ENCODE peak calls at places on chromosomes 12 and 14, in seven cellular contexts. C is brain microvascular endothelial cell, M is left ventricle myocardium inferior, Y is transverse colon, J is HFF-Myc, G is breast epithelium, B is AG10803. T is an unnamed sample.

GRCh38 chr14:69535230-69535848 is 39.3 kb downstream of the CCDC177 start:
- DNase-seq in C (peak), M (no peak), Y (peak), J (peak), G (no peak), B (peak), T (peak)

GRCh38 chr12:34288963-34289345 is 266.7 kb downstream of the ALG10 start:
- DNase-seq in C (no peak), M (no peak), Y (peak), J (no peak), G (no peak), B (no peak), T (no peak)

GRCh38 chr12:41564816-41565215 is 376.7 kb downstream of the PDZRN4 start:
- DNase-seq in C (no peak), M (no peak), Y (no peak), J (no peak), G (no peak), B (no peak), T (no peak)

GRCh38 chr14:43141636-43142191 is 1365.4 kb downstream of the FSCB start:
- DNase-seq in C (no peak), M (no peak), Y (no peak), J (no peak), G (no peak), B (no peak), T (no peak)

GRCh38 chr12:105922670-105923102 is 216.1 kb downstream of the NUAK1 start:
- DNase-seq in C (peak), M (no peak), Y (no peak), J (no peak), G (no peak), B (peak), T (no peak)

GRCh38 chr12:131222271-131223139 is 268.8 kb downstream of the ADGRD1 start:
- DNase-seq in C (no peak), M (no peak), Y (no peak), J (no peak), G (no peak), B (no peak), T (peak)

GRCh38 chr12:115508990-115509389 is 768.5 kb downstream of the MED13L start:
- DNase-seq in C (no peak), M (no peak), Y (no peak), J (no peak), G (no peak), B (no peak), T (no peak)

GRCh38 chr12:55626154-55626553 is 10.5 kb upstream of the OR10P1 start:
- DNase-seq in C (no peak), M (peak), Y (no peak), J (no peak), G (no peak), B (no peak), T (no peak)

GRCh38 chr14:45253754-45254300 is 825 bp upstream of the MIS18BP1 start:
- DNase-seq in C (peak), M (peak), Y (peak), J (no peak), G (no peak), B (peak), T (no peak)

GRCh38 chr14:72822946-72823611 is 70.8 kb downstream of the DPF3 start:
- DNase-seq in C (no peak), M (peak), Y (no peak), J (no peak), G (no peak), B (peak), T (no peak)

GRCh38 chr12:12024958-12025682 is 45.6 kb upstream of the BCL2L14 start:
- DNase-seq in C (no peak), M (no peak), Y (peak), J (no peak), G (peak), B (no peak), T (no peak)

GRCh38 chr14:35374273-35374681 is 30.3 kb downstream of the NFKBIA start:
- DNase-seq in C (peak), M (no peak), Y (peak), J (no peak), G (no peak), B (peak), T (no peak)

GRCh38 chr12:64992641-64993040 is 128.5 kb downstream of the WIF1 start:
- DNase-seq in C (no peak), M (no peak), Y (no peak), J (no peak), G (no peak), B (no peak), T (no peak)

GRCh38 chr12:47763481-47764344 is 5.0 kb upstream of the RAPGEF3 start:
- DNase-seq in C (no peak), M (no peak), Y (no peak), J (no peak), G (no peak), B (no peak), T (peak)

DNA sequence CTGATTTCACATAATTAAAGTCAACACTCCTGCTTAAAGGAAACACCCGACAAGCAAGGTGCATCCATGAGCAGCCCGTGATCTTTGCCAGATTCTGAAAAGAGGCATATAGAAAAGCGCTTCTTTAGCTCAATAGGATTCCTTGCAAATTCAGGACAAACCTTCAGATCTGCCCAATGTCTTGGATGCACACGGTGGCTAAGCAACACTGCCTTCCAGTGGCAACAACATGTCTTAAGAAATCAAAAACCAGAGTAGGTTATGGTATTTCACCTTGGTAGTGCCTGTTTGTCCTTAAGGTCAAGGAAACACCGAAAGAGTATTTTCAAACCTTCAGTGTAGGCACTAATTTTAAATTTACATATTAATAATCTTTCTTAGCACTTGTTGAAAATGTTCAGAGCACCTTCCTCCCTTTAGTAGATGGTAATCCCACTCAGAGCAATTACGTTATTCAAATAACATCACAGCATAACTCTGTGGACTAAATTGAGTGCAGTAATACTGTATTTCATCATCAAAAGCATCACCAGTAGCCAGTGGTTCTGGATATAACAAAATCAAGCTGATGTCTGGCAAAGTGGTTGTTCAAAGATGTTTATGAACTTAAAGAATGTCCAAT is 58.0 kb upstream of the CDKN3 start:
- DNase-seq in C (peak), M (no peak), Y (no peak), J (peak), G (no peak), B (peak), T (no peak)
- TF ChIP-seq CTCF in C (peak), M (no peak), Y (peak), J (peak), G (no peak), B (peak), T (peak)

GRCh38 chr14:75283884-75284563 is 5.4 kb downstream of the FOS start:
- DNase-seq in C (peak), M (no peak), Y (peak), J (no peak), G (no peak), B (peak), T (no peak)
- TF ChIP-seq CTCF in C (no peak), M (no peak), Y (no peak), J (no peak), G (no peak), B (no peak), T (no peak)

GRCh38 chr12:452667-453210 is 7.0 kb upstream of the B4GALNT3 start:
- DNase-seq in C (no peak), M (no peak), Y (peak), J (no peak), G (no peak), B (no peak), T (no peak)
- TF ChIP-seq CTCF in C (peak), M (no peak), Y (no peak), J (no peak), G (peak), B (peak), T (no peak)

GRCh38 chr12:20342111-20342510 is 26.2 kb upstream of the PDE3A start:
- DNase-seq in C (peak), M (no peak), Y (no peak), J (no peak), G (no peak), B (no peak), T (no peak)

GRCh38 chr12:20350495-20350894 is 17.8 kb upstream of the PDE3A start:
- DNase-seq in C (peak), M (no peak), Y (no peak), J (no peak), G (no peak), B (peak), T (no peak)

GRCh38 chr12:20345866-20346265 is 22.5 kb upstream of the PDE3A start:
- DNase-seq in C (no peak), M (no peak), Y (no peak), J (no peak), G (no peak), B (no peak), T (no peak)
- TF ChIP-seq CTCF in C (no peak), M (no peak), Y (no peak), J (no peak), G (no peak), B (no peak), T (no peak)

GRCh38 chr12:48965447-48965846 is 6.1 kb downstream of the WNT10B start:
- DNase-seq in C (no peak), M (no peak), Y (no peak), J (no peak), G (no peak), B (peak), T (no peak)
- TF ChIP-seq CTCF in C (peak), M (peak), Y (no peak), J (peak), G (no peak), B (peak), T (no peak)

DNA sequence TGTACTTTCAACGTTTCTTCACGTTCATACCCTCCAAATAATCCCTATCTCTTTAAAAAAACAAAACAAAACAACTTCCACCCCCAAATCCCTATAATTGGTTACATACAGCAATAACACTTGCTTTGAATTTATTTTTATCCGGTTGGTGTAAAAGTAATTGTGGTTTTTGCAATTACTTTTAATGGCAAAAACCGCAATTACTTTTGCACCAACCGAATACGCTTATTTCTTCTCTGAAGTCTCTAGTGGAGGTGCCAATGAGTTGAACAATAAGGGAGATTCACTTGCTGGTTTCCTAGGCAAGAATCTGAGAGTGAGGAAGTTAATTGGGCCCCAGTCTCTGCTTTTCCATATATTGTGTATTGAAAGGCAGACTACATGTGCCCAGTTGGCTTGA is 133.3 kb downstream of the DACT1 start:
- DNase-seq in C (no peak), M (no peak), Y (no peak), J (no peak), G (no peak), B (no peak), T (no peak)
- TF ChIP-seq CTCF in C (no peak), M (no peak), Y (no peak), J (no peak), G (no peak), B (no peak), T (no peak)

DNA sequence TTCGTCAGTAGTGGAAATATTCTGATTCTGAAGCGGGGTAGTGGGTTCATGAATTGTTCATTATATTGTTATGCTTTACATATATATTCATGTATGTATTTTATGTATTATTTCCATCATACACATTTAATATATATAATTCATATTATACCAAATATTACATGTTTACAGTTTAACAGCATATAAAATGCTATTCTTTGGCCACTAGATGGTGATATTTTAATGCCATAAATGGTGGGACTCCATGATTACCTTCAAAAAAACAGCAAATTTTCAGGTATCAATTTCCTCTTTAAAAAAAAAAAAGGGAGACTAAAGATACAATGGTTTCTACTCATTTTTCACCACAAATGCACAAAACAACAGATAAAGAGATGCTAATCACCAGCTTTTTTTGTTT is 41.0 kb downstream of the BDKRB1 start:
- DNase-seq in C (no peak), M (no peak), Y (no peak), J (no peak), G (no peak), B (peak), T (no peak)
- TF ChIP-seq CTCF in C (peak), M (peak), Y (peak), J (no peak), G (peak), B (peak), T (peak)

GRCh38 chr14:102238766-102239165 is 66.2 kb downstream of the MOK start:
- DNase-seq in C (no peak), M (no peak), Y (no peak), J (no peak), G (no peak), B (no peak), T (no peak)
- TF ChIP-seq CTCF in C (no peak), M (no peak), Y (no peak), J (no peak), G (no peak), B (no peak), T (no peak)

GRCh38 chr12:59780605-59781135 is 184.8 kb downstream of the SLC16A7 start:
- DNase-seq in C (peak), M (no peak), Y (no peak), J (peak), G (no peak), B (peak), T (no peak)
- TF ChIP-seq CTCF in C (peak), M (peak), Y (no peak), J (peak), G (no peak), B (peak), T (peak)

T was measured in nephron progenitor cell.